ENCODE peak calls at places on chromosome 19, in five cellular contexts. H is IMR-90, Q is ovary, K is cardiac muscle cell, O is mesenchymal stem cell. W is an unnamed sample.

GRCh38 chr19:11096210-11096841 is 7.1 kb downstream of the LDLR start:
- DNase-seq in H (peak; percentile 47), Q (peak; percentile 68), K (no peak), O (no peak), W (peak; percentile 97)

GRCh38 chr19:33110201-33110910 is 21.6 kb upstream of the WDR88 start:
- DNase-seq in H (peak; percentile 87), Q (peak; percentile 25), K (no peak), O (no peak), W (no peak)

GRCh38 chr19:31499826-31500539 is 150.7 kb upstream of the TSHZ3 start:
- DNase-seq in H (no peak), Q (no peak), K (no peak), O (no peak), W (no peak)

GRCh38 chr19:33375760-33376159 is 2.3 kb downstream of the CEBPG start:
- DNase-seq in H (peak; percentile 51), Q (no peak), K (no peak), O (peak; percentile 58), W (no peak)

GRCh38 chr19:17749912-17750317 is 1.4 kb upstream of the FCHO1 start:
- DNase-seq in H (no peak), Q (peak; percentile 37), K (no peak), O (no peak), W (no peak)

GRCh38 chr19:6141217-6141616 is 5.8 kb downstream of the ACSBG2 start:
- DNase-seq in H (no peak), Q (no peak), K (no peak), O (no peak), W (no peak)

GRCh38 chr19:44740351-44740824 is 8.1 kb upstream of the BCL3 start:
- DNase-seq in H (no peak), Q (no peak), K (no peak), O (peak; percentile 31), W (peak; percentile 63)

GRCh38 chr19:43664008-43664407 is 6.0 kb downstream of the PLAUR start:
- DNase-seq in H (no peak), Q (no peak), K (no peak), O (no peak), W (no peak)

GRCh38 chr19:8004723-8005513 is 523 bp downstream of the ELAVL1 start:
- DNase-seq in H (peak; percentile 21), Q (no peak), K (peak; percentile 53), O (peak; percentile 59), W (peak; percentile 32)

GRCh38 chr19:3129112-3129511 is 6.7 kb upstream of the GNA15 start:
- DNase-seq in H (peak; percentile 71), Q (no peak), K (no peak), O (peak; percentile 68), W (no peak)

GRCh38 chr19:16702123-16702522 is 17.5 kb upstream of the NWD1 start:
- DNase-seq in H (peak; percentile 66), Q (no peak), K (peak; percentile 1), O (peak; percentile 87), W (peak; percentile 84)

GRCh38 chr19:18726846-18727245 is 43.4 kb downstream of the CRTC1 start:
- DNase-seq in H (no peak), Q (no peak), K (no peak), O (no peak), W (no peak)

GRCh38 chr19:10961073-10961762 is 388 bp downstream of the SMARCA4 start:
- DNase-seq in H (no peak), Q (peak; percentile 44), K (peak; percentile 60), O (no peak), W (peak; percentile 48)

GRCh38 chr19:15173746-15174404 is 26.9 kb downstream of the NOTCH3 start:
- DNase-seq in H (no peak), Q (no peak), K (no peak), O (no peak), W (peak; percentile 32)

GRCh38 chr19:6064016-6064702 is 46.1 kb downstream of the RFX2 start:
- DNase-seq in H (no peak), Q (peak; percentile 19), K (no peak), O (no peak), W (no peak)

GRCh38 chr19:35206379-35206778 is 22.2 kb downstream of the FAM187B start:
- DNase-seq in H (no peak), Q (no peak), K (no peak), O (no peak), W (no peak)

GRCh38 chr19:50460161-50460765 is 16.0 kb upstream of the EMC10 start:
- DNase-seq in H (peak; percentile 50), Q (no peak), K (no peak), O (no peak), W (peak; percentile 34)

GRCh38 chr19:16825312-16826168 is 3.7 kb upstream of the SIN3B start:
- DNase-seq in H (peak; percentile 63), Q (peak; percentile 77), K (no peak), O (peak; percentile 80), W (peak; percentile 73)

GRCh38 chr19:58052256-58052655 is 6.8 kb upstream of the ZNF135 start:
- DNase-seq in H (no peak), Q (no peak), K (no peak), O (no peak), W (no peak)
- H3K9me3 ChIP-seq in H (peaks cover 62% of the 10 kb centered on the region), Q (peaks cover 12% of the 10 kb centered on the region), K (no peaks in the 10 kb centered on the region), O (peaks cover 21% of the 10 kb centered on the region), W (peaks cover 6% of the 10 kb centered on the region)

DNA sequence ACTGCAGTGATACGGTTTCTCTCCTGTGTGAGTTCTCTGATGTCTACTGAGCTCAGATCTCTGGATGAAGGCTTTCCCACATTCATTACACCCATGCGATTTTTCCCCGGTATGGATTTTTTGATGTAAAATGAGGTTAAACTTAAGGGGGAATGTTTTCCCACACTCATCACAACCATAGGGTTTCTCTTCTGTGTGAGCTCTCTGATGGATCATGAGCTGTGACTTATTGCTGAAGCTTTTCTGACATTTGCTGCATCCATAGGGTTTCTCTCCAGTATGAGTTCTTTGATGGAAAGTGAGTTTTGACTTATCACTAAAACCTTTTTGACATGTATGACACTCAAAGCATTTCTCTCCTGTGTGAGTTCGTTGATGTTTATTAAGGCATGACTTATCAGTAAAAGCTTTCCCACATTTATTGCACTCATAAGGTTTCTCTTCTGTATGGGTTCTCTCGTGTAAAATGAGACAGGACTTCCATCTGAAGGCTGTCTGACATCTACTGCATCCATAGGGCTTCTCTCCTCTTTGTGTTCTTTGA is 10.6 kb upstream of the ZNF649 start:
- DNase-seq in H (no peak), Q (no peak), K (no peak), O (no peak), W (no peak)
- H3K9me3 ChIP-seq in H (peaks cover 37% of the 10 kb centered on the region), Q (peaks cover 50% of the 10 kb centered on the region), K (no peaks in the 10 kb centered on the region), O (peaks cover 93% of the 10 kb centered on the region), W (peaks cover 27% of the 10 kb centered on the region)

DNA sequence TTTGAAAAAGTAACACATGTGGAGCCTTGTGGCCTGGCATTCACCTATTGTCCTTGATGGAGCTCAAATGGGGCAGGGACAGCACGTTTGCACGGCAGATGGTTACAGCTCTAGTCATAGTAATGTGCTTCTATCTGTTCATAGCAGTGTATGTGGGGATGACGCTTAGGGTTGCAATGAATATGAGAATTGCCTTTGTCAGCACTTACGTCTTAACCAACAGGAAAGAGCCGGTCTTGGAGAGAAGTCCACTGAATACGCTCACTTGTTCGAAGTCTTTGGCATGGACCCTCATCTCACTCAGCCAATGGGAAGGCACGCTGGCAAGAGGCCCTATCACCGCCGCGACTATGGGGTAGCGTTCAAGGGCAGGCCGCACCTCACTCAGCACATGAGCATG is 18.9 kb upstream of the OR7D2 start:
- DNase-seq in H (no peak), Q (no peak), K (no peak), O (no peak), W (no peak)
- H3K9me3 ChIP-seq in H (peaks cover 69% of the 10 kb centered on the region), Q (peaks cover 52% of the 10 kb centered on the region), K (peaks cover 4% of the 10 kb centered on the region), O (peaks cover 97% of the 10 kb centered on the region), W (peaks cover 60% of the 10 kb centered on the region)

DNA sequence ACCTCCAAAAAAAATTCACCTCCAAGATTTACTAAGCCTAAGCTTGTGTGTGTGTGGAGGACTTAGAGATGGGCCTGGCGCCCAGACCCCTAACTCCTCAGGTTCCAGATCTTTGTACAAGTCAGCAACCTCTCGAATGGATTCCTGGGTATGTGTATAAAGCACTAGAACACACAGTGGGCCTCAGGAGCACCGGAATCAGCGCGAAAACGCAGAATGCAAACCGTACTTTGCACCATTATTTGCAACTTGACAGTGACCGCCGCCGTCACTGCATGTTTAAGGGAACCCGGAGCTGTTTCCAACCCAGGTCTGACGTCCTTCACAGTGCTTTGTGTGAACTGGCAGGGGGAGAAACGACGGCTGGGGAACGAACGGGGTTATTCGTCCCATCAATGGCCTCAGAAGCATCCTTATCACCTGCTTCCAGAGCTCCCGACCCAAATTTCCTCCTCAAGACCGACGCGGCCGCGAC is 688 bp downstream of the ZNF606 start:
- DNase-seq in H (peak; percentile 5), Q (no peak), K (peak; percentile 45), O (peak; percentile 49), W (no peak)
- H3K9me3 ChIP-seq in H (peaks cover 57% of the 10 kb centered on the region), Q (peaks cover 48% of the 10 kb centered on the region), K (no peaks in the 10 kb centered on the region), O (peaks cover 83% of the 10 kb centered on the region), W (peaks cover 70% of the 10 kb centered on the region)

GRCh38 chr19:37012093-37012745 is 66.0 kb upstream of the ZNF420 start:
- DNase-seq in H (no peak), Q (no peak), K (no peak), O (no peak), W (no peak)

GRCh38 chr19:37009871-37010270 is 68.4 kb upstream of the ZNF420 start:
- DNase-seq in H (no peak), Q (no peak), K (no peak), O (no peak), W (no peak)

DNA sequence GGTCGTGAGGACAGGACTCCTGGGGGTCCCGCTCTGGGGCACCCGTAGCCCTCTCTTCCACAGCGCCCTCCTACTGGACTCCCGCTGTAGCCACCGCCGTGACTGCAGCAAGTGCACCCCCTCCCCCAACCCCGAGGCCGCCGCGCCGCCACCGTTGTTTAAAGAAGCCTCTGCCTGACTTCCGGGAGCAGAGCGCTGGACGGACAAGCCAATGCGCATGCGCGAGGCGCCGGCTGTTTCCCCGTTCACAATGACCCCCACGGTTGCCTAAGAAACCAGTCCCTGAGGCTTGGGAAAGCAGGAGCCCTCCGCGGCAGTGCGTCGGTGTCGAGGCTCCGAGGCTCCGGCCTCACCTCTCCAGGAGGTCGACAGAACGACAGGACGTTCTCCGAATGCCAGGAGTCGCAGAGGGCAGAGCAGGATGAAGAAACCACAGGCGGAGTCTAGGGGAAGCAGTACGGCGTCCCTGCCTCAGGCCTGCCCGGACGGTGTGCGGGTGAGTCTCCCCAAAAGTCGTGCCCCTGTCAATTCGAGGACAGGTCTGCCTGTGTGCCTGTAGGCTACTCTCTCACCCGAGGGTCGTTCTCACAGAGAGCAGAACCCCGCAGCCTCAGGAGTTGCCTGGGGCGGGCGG is 70.5 kb upstream of the ZNF420 start:
- DNase-seq in H (no peak), Q (peak; percentile 53), K (no peak), O (no peak), W (no peak)
- H3K9me3 ChIP-seq in H (peaks cover 52% of the 10 kb centered on the region), Q (peaks cover 11% of the 10 kb centered on the region), K (no peaks in the 10 kb centered on the region), O (peaks cover 35% of the 10 kb centered on the region), W (no peaks in the 10 kb centered on the region)

GRCh38 chr19:54704928-54705327 is 19.3 kb upstream of the KIR3DL3 start:
- DNase-seq in H (no peak), Q (no peak), K (no peak), O (no peak), W (no peak)
- H3K9me3 ChIP-seq in H (peaks cover 49% of the 10 kb centered on the region), Q (no peaks in the 10 kb centered on the region), K (no peaks in the 10 kb centered on the region), O (no peaks in the 10 kb centered on the region), W (no peaks in the 10 kb centered on the region)